ENCODE peak calls at places on chromosomes 2 and 18, in seven cellular contexts. K is H9; W is mesendoderm; J is CD8-positive, alpha-beta memory T cell; B is upper lobe of left lung; S is thyroid gland; M is MM.1S. Y is an unnamed sample.

GRCh38 chr18:70374154-70374553 is 85.3 kb downstream of the SOCS6 start:
- DNase-seq in K (no peak), W (no peak), J (no peak), B (no peak), S (no peak), M (no peak), Y (no peak)

GRCh38 chr2:97267411-97268074 is 154.6 kb downstream of the ANKRD36 start:
- DNase-seq in K (peak; percentile 21), W (no peak), J (peak; percentile 1), B (peak; percentile 62), S (peak; percentile 0), M (peak; percentile 4), Y (no peak)

GRCh38 chr18:49464718-49465598 is 4.5 kb upstream of the DYM start:
- DNase-seq in K (peak; percentile 81), W (peak; percentile 95), J (no peak), B (no peak), S (no peak), M (no peak), Y (no peak)

GRCh38 chr2:129805889-129806288 is 173.6 kb upstream of the RAB6C start:
- DNase-seq in K (no peak), W (peak; percentile 68), J (no peak), B (no peak), S (no peak), M (no peak), Y (no peak)

GRCh38 chr2:73013941-73014340 is 57.6 kb downstream of the SFXN5 start:
- DNase-seq in K (no peak), W (no peak), J (no peak), B (no peak), S (no peak), M (no peak), Y (no peak)

GRCh38 chr2:207505180-207505579 is 24.6 kb upstream of the CREB1 start:
- DNase-seq in K (no peak), W (no peak), J (no peak), B (no peak), S (peak; percentile 24), M (no peak), Y (no peak)

GRCh38 chr2:118677546-118677945 is 169.9 kb downstream of the EN1 start:
- DNase-seq in K (no peak), W (no peak), J (no peak), B (no peak), S (no peak), M (no peak), Y (no peak)

GRCh38 chr2:238263204-238264071 is 23.6 kb upstream of the HES6 start:
- DNase-seq in K (peak; percentile 94), W (peak; percentile 94), J (peak; percentile 59), B (no peak), S (peak; percentile 95), M (peak; percentile 93), Y (peak; percentile 70)

GRCh38 chr2:160144278-160144990 is 55.6 kb downstream of the ITGB6 start:
- DNase-seq in K (no peak), W (no peak), J (no peak), B (no peak), S (peak; percentile 7), M (no peak), Y (no peak)

GRCh38 chr2:65057391-65058052 is 1.3 kb downstream of the CEP68 start:
- DNase-seq in K (no peak), W (no peak), J (peak; percentile 24), B (no peak), S (no peak), M (no peak), Y (peak; percentile 81)

GRCh38 chr2:195477996-195478382 is 179.0 kb upstream of the SLC39A10 start:
- DNase-seq in K (no peak), W (no peak), J (no peak), B (no peak), S (no peak), M (no peak), Y (no peak)

GRCh38 chr2:209496586-209496982 is 72.7 kb downstream of the MAP2 start:
- DNase-seq in K (no peak), W (no peak), J (no peak), B (no peak), S (peak; percentile 5), M (no peak), Y (no peak)

GRCh38 chr2:113079123-113079522 is 11.4 kb downstream of the IL1F10 start:
- DNase-seq in K (no peak), W (peak; percentile 20), J (no peak), B (no peak), S (no peak), M (no peak), Y (no peak)

GRCh38 chr2:199468561-199469513 is 11.1 kb upstream of the SATB2 start:
- DNase-seq in K (peak; percentile 69), W (peak; percentile 69), J (no peak), B (peak; percentile 72), S (no peak), M (no peak), Y (no peak)

GRCh38 chr2:222973237-222973636 is 78.8 kb upstream of the KCNE4 start:
- DNase-seq in K (no peak), W (no peak), J (no peak), B (no peak), S (no peak), M (no peak), Y (no peak)

GRCh38 chr2:18976112-18976961 is 382.1 kb downstream of the OSR1 start:
- DNase-seq in K (no peak), W (no peak), J (no peak), B (no peak), S (no peak), M (peak; percentile 26), Y (no peak)

GRCh38 chr2:181306785-181307184 is 150.4 kb upstream of the ITGA4 start:
- DNase-seq in K (no peak), W (no peak), J (no peak), B (no peak), S (no peak), M (peak; percentile 69), Y (no peak)

GRCh38 chr2:144324446-144325045 is 195.4 kb downstream of the ZEB2 start:
- DNase-seq in K (no peak), W (peak; percentile 32), J (no peak), B (no peak), S (no peak), M (no peak), Y (no peak)

GRCh38 chr2:56168163-56168562 is 15.6 kb upstream of the CCDC85A start:
- DNase-seq in K (no peak), W (no peak), J (no peak), B (no peak), S (peak; percentile 51), M (no peak), Y (no peak)

GRCh38 chr2:173948198-173948597 is 17.0 kb downstream of the SP3 start:
- DNase-seq in K (no peak), W (no peak), J (no peak), B (no peak), S (no peak), M (no peak), Y (no peak)

GRCh38 chr2:17441790-17442189 is 76.5 kb downstream of the RAD51AP2 start:
- DNase-seq in K (no peak), W (peak; percentile 28), J (no peak), B (no peak), S (no peak), M (no peak), Y (no peak)

GRCh38 chr18:75071866-75072671 is 136.9 kb downstream of the PTGR3 start:
- DNase-seq in K (no peak), W (no peak), J (no peak), B (peak; percentile 74), S (no peak), M (no peak), Y (no peak)

DNA sequence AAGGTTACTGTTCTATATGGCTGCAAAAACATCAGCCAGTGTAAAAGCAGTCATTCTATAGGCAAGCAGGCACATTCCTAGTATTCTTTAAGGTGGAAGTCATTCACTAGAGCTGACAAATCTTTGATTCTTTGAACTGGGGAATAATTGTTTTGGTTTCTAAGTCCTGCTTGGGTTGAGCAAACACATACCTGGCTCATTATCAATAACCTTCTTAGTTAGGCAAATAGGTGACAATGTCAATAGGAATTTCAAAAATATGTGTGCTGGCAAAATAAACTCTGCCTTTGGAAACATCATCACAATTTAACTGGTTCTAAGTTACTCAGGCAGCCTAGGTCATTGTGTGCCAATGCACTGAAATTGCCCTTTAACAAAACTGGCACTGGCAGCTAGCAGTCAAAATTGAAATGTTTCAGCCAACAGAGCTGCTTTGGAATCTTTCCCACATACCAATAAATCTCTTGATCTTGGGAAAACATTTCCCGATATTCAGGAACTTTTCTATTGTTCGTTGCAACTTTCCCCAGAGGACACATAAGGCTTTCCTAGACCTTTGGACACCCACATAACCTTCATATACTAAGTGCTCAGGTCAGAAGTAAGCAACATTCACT is 402.0 kb upstream of the MMADHC start:
- DNase-seq in K (no peak), W (peak; percentile 55), J (no peak), B (no peak), S (peak; percentile 17), M (no peak), Y (no peak)
- H3K27ac ChIP-seq in K (no peak overlapping the region), W (no peak overlapping the region), J (no peak overlapping the region), B (no peak overlapping the region), S (no peak overlapping the region), M (no peak overlapping the region), Y (no peak overlapping the region)

GRCh38 chr2:237161239-237161638 is 75.5 kb downstream of the COPS8 start:
- DNase-seq in K (no peak), W (no peak), J (no peak), B (no peak), S (no peak), M (no peak), Y (no peak)
- H3K27ac ChIP-seq in K (no peak overlapping the region), W (no peak overlapping the region), J (no peak overlapping the region), B (peak overlapping the region; percentile 52), S (peak overlapping the region; percentile 77), M (no peak overlapping the region), Y (no peak overlapping the region)

GRCh38 chr2:191690327-191690726 is 12.4 kb downstream of the NABP1 start:
- DNase-seq in K (no peak), W (no peak), J (no peak), B (no peak), S (no peak), M (no peak), Y (no peak)
- H3K27ac ChIP-seq in K (no peak overlapping the region), W (no peak overlapping the region), J (no peak overlapping the region), B (no peak overlapping the region), S (no peak overlapping the region), M (no peak overlapping the region), Y (no peak overlapping the region)

GRCh38 chr18:22613058-22613690 is 195.5 kb upstream of the CTAGE1 start:
- DNase-seq in K (no peak), W (no peak), J (no peak), B (peak; percentile 18), S (peak; percentile 45), M (no peak), Y (no peak)

GRCh38 chr18:22606563-22607283 is 189.0 kb upstream of the CTAGE1 start:
- DNase-seq in K (no peak), W (peak; percentile 26), J (no peak), B (peak; percentile 8), S (no peak), M (no peak), Y (no peak)

GRCh38 chr18:22607284-22607635 is 189.5 kb upstream of the CTAGE1 start:
- DNase-seq in K (no peak), W (no peak), J (no peak), B (no peak), S (no peak), M (no peak), Y (no peak)

GRCh38 chr18:22605736-22606135 is 188.0 kb upstream of the CTAGE1 start:
- DNase-seq in K (no peak), W (no peak), J (no peak), B (no peak), S (no peak), M (no peak), Y (no peak)

DNA sequence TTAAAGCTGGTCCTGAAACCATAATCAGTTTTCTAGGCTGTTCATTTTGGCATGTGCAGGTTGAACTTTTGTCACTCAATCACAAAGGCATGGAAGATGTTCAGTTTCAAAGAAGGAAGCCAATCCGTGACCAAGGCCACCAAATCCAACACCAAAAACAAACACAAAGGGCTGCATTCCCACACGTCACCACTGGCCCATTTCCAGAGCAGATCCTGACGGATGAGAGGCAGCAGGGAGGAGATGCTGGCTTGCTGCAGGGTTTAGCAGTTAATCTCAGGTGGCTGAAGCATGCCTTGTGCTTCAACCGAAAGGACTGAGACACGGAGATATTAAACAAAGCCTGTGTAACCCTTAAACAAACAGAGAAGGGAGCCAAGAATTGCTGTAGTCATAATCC is 191.9 kb upstream of the CTAGE1 start:
- DNase-seq in K (no peak), W (peak; percentile 43), J (no peak), B (no peak), S (peak; percentile 24), M (no peak), Y (no peak)
- H3K27ac ChIP-seq in K (no peak overlapping the region), W (no peak overlapping the region), J (no peak overlapping the region), B (peak overlapping the region; percentile 59), S (no peak overlapping the region), M (no peak overlapping the region), Y (no peak overlapping the region)